ENCODE peak calls at places on chromosomes 11 and 22, in seven cellular contexts. E, Z, D, N, F, P and Y are unnamed samples.

GRCh38 chr22:38953577-38954413 is 3.6 kb upstream of the APOBEC3A start:
- DNase-seq in E (no peak), Z (peak), D (no peak), N (no peak), F (peak), P (peak), Y (no peak)

GRCh38 chr11:72058416-72059034 is 21.8 kb downstream of the NUMA1 start:
- DNase-seq in E (no peak), Z (no peak), D (no peak), N (no peak), F (no peak), P (no peak), Y (no peak)

GRCh38 chr11:45161252-45162063 is 15.0 kb downstream of the PRDM11 start:
- DNase-seq in E (peak), Z (no peak), D (no peak), N (peak), F (no peak), P (no peak), Y (peak)

GRCh38 chr22:48754611-48755331 is 1072.9 kb downstream of the BRD1 start:
- DNase-seq in E (no peak), Z (no peak), D (no peak), N (no peak), F (no peak), P (no peak), Y (no peak)

GRCh38 chr11:44229003-44229570 is 80.9 kb downstream of the ALX4 start:
- DNase-seq in E (no peak), Z (no peak), D (no peak), N (no peak), F (no peak), P (no peak), Y (no peak)

GRCh38 chr11:12890476-12890875 is 118.6 kb upstream of the RASSF10 start:
- DNase-seq in E (no peak), Z (no peak), D (no peak), N (no peak), F (no peak), P (no peak), Y (no peak)

GRCh38 chr11:2891901-2892214 is 6.3 kb upstream of the CDKN1C start:
- DNase-seq in E (no peak), Z (no peak), D (no peak), N (no peak), F (no peak), P (no peak), Y (no peak)

GRCh38 chr11:104650234-104650633 is 248.0 kb downstream of the CASP12 start:
- DNase-seq in E (no peak), Z (peak), D (no peak), N (no peak), F (no peak), P (no peak), Y (no peak)

GRCh38 chr22:27105142-27106025 is 448.0 kb downstream of the MIAT start:
- DNase-seq in E (no peak), Z (no peak), D (peak), N (no peak), F (no peak), P (no peak), Y (no peak)

GRCh38 chr22:40533712-40534378 is 102.7 kb downstream of the MRTFA start:
- DNase-seq in E (no peak), Z (no peak), D (no peak), N (peak), F (peak), P (peak), Y (no peak)

GRCh38 chr11:61035086-61035835 is 63.8 kb downstream of the CD6 start:
- DNase-seq in E (no peak), Z (no peak), D (no peak), N (no peak), F (no peak), P (no peak), Y (no peak)

GRCh38 chr22:19036523-19037273 is 85.5 kb downstream of the DGCR2 start:
- DNase-seq in E (no peak), Z (no peak), D (no peak), N (peak), F (no peak), P (no peak), Y (no peak)

GRCh38 chr11:66126808-66127555 is 56.9 kb downstream of the PACS1 start:
- DNase-seq in E (peak), Z (peak), D (peak), N (peak), F (no peak), P (peak), Y (peak)

GRCh38 chr11:94735907-94736306 is 32.2 kb upstream of the AMOTL1 start:
- DNase-seq in E (no peak), Z (no peak), D (no peak), N (no peak), F (no peak), P (no peak), Y (no peak)

GRCh38 chr11:17479284-17480214 is 2.9 kb upstream of the ABCC8 start:
- DNase-seq in E (peak), Z (no peak), D (peak), N (peak), F (peak), P (no peak), Y (peak)

GRCh38 chr11:78419327-78419726 is 1.7 kb upstream of the GAB2 start:
- DNase-seq in E (no peak), Z (no peak), D (no peak), N (no peak), F (peak), P (no peak), Y (no peak)

GRCh38 chr11:112525270-112525669 is 264.6 kb upstream of the PLET1 start:
- DNase-seq in E (no peak), Z (no peak), D (no peak), N (no peak), F (no peak), P (peak), Y (no peak)

GRCh38 chr11:19394525-19395016 is 153.8 kb upstream of the E2F8 start:
- DNase-seq in E (no peak), Z (no peak), D (no peak), N (no peak), F (no peak), P (no peak), Y (no peak)

GRCh38 chr11:76589477-76589876 is 81.1 kb downstream of the LRRC32 start:
- DNase-seq in E (no peak), Z (no peak), D (no peak), N (no peak), F (no peak), P (no peak), Y (no peak)

GRCh38 chr11:82842019-82842418 is 58.2 kb downstream of the PRCP start:
- DNase-seq in E (peak), Z (no peak), D (peak), N (peak), F (no peak), P (no peak), Y (peak)

GRCh38 chr22:20435436-20436308 is 2.0 kb downstream of the SCARF2 start:
- DNase-seq in E (no peak), Z (no peak), D (no peak), N (no peak), F (no peak), P (no peak), Y (no peak)

GRCh38 chr11:69909561-69910518 is 90.6 kb upstream of the FGF3 start:
- DNase-seq in E (no peak), Z (no peak), D (no peak), N (no peak), F (no peak), P (no peak), Y (no peak)

GRCh38 chr22:25746012-25746373 is 4.0 kb downstream of the MYO18B start:
- DNase-seq in E (no peak), Z (no peak), D (no peak), N (no peak), F (no peak), P (no peak), Y (no peak)

GRCh38 chr11:373716-374551 is 4.6 kb downstream of the B4GALNT4 start:
- DNase-seq in E (peak), Z (no peak), D (peak), N (no peak), F (no peak), P (no peak), Y (peak)

GRCh38 chr11:17921620-17922473 is 91.0 kb downstream of the SERGEF start:
- DNase-seq in E (no peak), Z (no peak), D (no peak), N (peak), F (no peak), P (no peak), Y (no peak)

GRCh38 chr11:76802621-76803020 is 19.5 kb downstream of the TSKU start:
- DNase-seq in E (no peak), Z (no peak), D (no peak), N (no peak), F (no peak), P (no peak), Y (no peak)

GRCh38 chr22:24265734-24266133 is 4.9 kb upstream of the SPECC1L start:
- DNase-seq in E (no peak), Z (no peak), D (no peak), N (no peak), F (no peak), P (no peak), Y (no peak)

GRCh38 chr11:4140067-4140636 is 45.6 kb downstream of the RRM1 start:
- DNase-seq in E (no peak), Z (no peak), D (no peak), N (no peak), F (no peak), P (no peak), Y (no peak)

GRCh38 chr11:70543611-70544010 is 145.3 kb downstream of the CTTN start:
- DNase-seq in E (no peak), Z (no peak), D (no peak), N (no peak), F (no peak), P (no peak), Y (no peak)

GRCh38 chr11:129458756-129459535 is 83.3 kb downstream of the BARX2 start:
- DNase-seq in E (no peak), Z (no peak), D (no peak), N (no peak), F (no peak), P (no peak), Y (no peak)

GRCh38 chr11:60169264-60169915 is 13.5 kb downstream of the MS4A6A start:
- DNase-seq in E (no peak), Z (peak), D (no peak), N (peak), F (peak), P (no peak), Y (no peak)

GRCh38 chr22:46511391-46512370 is 25.7 kb downstream of the CELSR1 start:
- DNase-seq in E (no peak), Z (no peak), D (no peak), N (no peak), F (no peak), P (no peak), Y (no peak)

GRCh38 chr11:106397787-106398355 is 320.4 kb downstream of the AASDHPPT start:
- DNase-seq in E (no peak), Z (no peak), D (no peak), N (peak), F (no peak), P (no peak), Y (no peak)

GRCh38 chr11:74417860-74418508 is 19.8 kb upstream of the PGM2L1 start:
- DNase-seq in E (no peak), Z (no peak), D (no peak), N (no peak), F (no peak), P (no peak), Y (no peak)

GRCh38 chr22:35150163-35151107 is 84.5 kb downstream of the ISX start:
- DNase-seq in E (peak), Z (peak), D (peak), N (peak), F (peak), P (peak), Y (no peak)

GRCh38 chr22:32950366-32950765 is 107.8 kb downstream of the SYN3 start:
- DNase-seq in E (no peak), Z (no peak), D (no peak), N (no peak), F (no peak), P (no peak), Y (no peak)

GRCh38 chr11:58574851-58575250 is 805 bp downstream of the LPXN start:
- DNase-seq in E (no peak), Z (no peak), D (no peak), N (no peak), F (no peak), P (no peak), Y (no peak)

GRCh38 chr11:101863361-101863760 is 51.4 kb upstream of the CEP126 start:
- DNase-seq in E (no peak), Z (no peak), D (no peak), N (no peak), F (no peak), P (no peak), Y (no peak)

GRCh38 chr22:41094036-41094435 is 1.6 kb downstream of the EP300 start:
- DNase-seq in E (no peak), Z (no peak), D (no peak), N (peak), F (no peak), P (no peak), Y (no peak)